ENCODE peak calls at places on chromosomes 6 and 20, in five cellular contexts. L is AG04450, T is psoas muscle, Z is epithelial cell of esophagus, B is RWPE1. P is an unnamed sample.

GRCh38 chr20:50085481-50086365 is 27.2 kb downstream of the UBE2V1 start:
- DNase-seq in L (peak; percentile 27), T (no peak), Z (peak; percentile 69), B (peak; percentile 86), P (peak; percentile 57)

GRCh38 chr6:148407372-148407771 is 64.7 kb downstream of the SASH1 start:
- DNase-seq in L (peak; percentile 84), T (peak; percentile 32), Z (peak; percentile 87), B (peak; percentile 58), P (peak; percentile 95)

GRCh38 chr6:18405477-18406293 is 18.5 kb downstream of the RNF144B start:
- DNase-seq in L (peak; percentile 70), T (no peak), Z (peak; percentile 90), B (peak; percentile 67), P (peak; percentile 78)

GRCh38 chr6:44062771-44063560 is 64.3 kb downstream of the MRPL14 start:
- DNase-seq in L (no peak), T (peak; percentile 46), Z (peak; percentile 83), B (no peak), P (no peak)

GRCh38 chr6:108526739-108527174 is 34.0 kb upstream of the FOXO3 start:
- DNase-seq in L (peak; percentile 7), T (no peak), Z (peak; percentile 55), B (peak; percentile 41), P (peak; percentile 27)

GRCh38 chr20:50663095-50663821 is 28.1 kb downstream of the RIPOR3 start:
- DNase-seq in L (no peak), T (no peak), Z (peak; percentile 84), B (peak; percentile 83), P (no peak)

GRCh38 chr6:14313220-14313619 is 195.6 kb downstream of the CD83 start:
- DNase-seq in L (no peak), T (no peak), Z (peak; percentile 12), B (no peak), P (no peak)

GRCh38 chr20:32976746-32977145 is 27.5 kb downstream of the SUN5 start:
- DNase-seq in L (no peak), T (no peak), Z (no peak), B (no peak), P (no peak)

GRCh38 chr6:36479256-36479655 is 36.5 kb downstream of the KCTD20 start:
- DNase-seq in L (no peak), T (no peak), Z (peak; percentile 69), B (no peak), P (no peak)
- TF ChIP-seq CTCF in L (no peak), T (no peak), Z (no peak), B (no peak), P (no peak)

GRCh38 chr20:62234346-62234745 is 4.0 kb upstream of the OSBPL2 start:
- DNase-seq in L (no peak), T (no peak), Z (no peak), B (no peak), P (no peak)

GRCh38 chr20:62232194-62232593 is 6.1 kb upstream of the OSBPL2 start:
- DNase-seq in L (no peak), T (no peak), Z (peak; percentile 75), B (no peak), P (no peak)

GRCh38 chr20:62232764-62233645 is 5.3 kb upstream of the OSBPL2 start:
- DNase-seq in L (no peak), T (no peak), Z (peak; percentile 35), B (no peak), P (no peak)

GRCh38 chr20:62235001-62235776 is 3.1 kb upstream of the OSBPL2 start:
- DNase-seq in L (no peak), T (no peak), Z (no peak), B (no peak), P (no peak)

GRCh38 chr20:62233684-62234083 is 4.6 kb upstream of the OSBPL2 start:
- DNase-seq in L (no peak), T (no peak), Z (no peak), B (no peak), P (no peak)
- TF ChIP-seq CTCF in L (no peak), T (no peak), Z (no peak), B (no peak), P (no peak)

GRCh38 chr6:16716450-16716858 is 44.8 kb downstream of the ATXN1 start:
- DNase-seq in L (no peak), T (no peak), Z (no peak), B (no peak), P (no peak)

GRCh38 chr6:16713597-16713996 is 47.7 kb downstream of the ATXN1 start:
- DNase-seq in L (no peak), T (no peak), Z (no peak), B (no peak), P (no peak)

GRCh38 chr6:16712250-16712930 is 48.9 kb downstream of the ATXN1 start:
- DNase-seq in L (no peak), T (no peak), Z (no peak), B (no peak), P (no peak)

GRCh38 chr6:16711551-16712249 is 49.6 kb downstream of the ATXN1 start:
- DNase-seq in L (no peak), T (no peak), Z (peak; percentile 95), B (no peak), P (no peak)

DNA sequence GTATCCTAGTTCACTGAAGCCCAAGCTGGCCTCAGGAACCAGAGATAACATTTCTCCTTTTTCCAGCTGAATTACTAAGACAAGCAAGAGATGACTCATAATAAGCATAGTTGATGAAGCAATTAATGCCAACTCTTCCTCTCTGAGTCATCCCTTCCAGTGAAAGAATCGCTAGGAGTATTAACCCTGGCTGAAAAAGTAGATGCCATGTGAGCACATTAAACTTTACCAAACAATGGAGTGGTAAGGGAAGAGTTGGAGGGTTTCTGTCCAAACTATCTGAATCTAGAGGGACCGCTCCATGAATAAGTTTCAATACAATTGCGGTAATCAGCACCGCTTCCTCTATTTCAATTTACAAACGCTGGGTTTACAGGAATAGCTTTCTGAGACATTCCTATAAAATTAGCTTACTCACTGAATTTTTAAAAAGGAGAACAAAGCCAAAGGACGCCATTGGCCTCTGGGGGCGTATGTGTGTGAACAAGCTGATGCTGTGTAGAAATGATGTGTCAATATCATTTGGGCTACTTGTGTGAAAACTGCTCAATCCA is 48.3 kb downstream of the ATXN1 start:
- DNase-seq in L (peak; percentile 66), T (peak; percentile 39), Z (peak; percentile 92), B (peak; percentile 82), P (peak; percentile 83)
- TF ChIP-seq CTCF in L (peak; percentile 51), T (no peak), Z (peak; percentile 13), B (peak; percentile 28), P (peak; percentile 58)

DNA sequence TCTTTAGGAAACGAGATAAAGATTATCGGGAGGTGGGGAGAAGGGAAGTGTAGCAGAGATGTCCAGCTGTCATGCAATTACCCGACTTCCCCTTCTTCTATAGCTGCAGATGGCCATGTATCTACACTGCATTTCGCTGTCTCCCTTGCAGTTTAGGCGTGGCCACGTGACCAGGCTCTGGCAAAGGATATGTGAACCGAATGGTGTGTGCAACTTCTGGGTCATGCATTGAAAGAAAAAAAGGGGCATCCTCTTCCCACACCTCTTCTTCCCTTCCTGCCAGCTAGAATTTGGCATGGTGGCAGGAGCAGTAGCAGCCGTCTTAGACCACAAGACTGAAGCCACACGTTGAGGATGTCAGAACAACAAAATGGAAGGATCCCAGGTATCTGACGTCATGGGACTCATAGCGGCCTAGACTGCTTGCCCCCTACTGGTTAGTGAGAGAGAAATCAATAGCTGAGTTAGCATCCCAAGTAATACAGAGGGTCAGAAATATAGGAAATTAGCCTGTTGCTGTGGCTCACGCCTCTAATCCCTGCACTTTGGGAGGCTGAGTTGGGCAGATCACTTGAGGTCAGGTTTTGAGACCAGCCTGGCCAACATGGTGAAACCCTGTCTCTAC is 32.8 kb downstream of the TCF15 start:
- DNase-seq in L (no peak), T (no peak), Z (peak; percentile 15), B (no peak), P (no peak)
- TF ChIP-seq CTCF in L (peak; percentile 43), T (no peak), Z (peak; percentile 4), B (no peak), P (peak; percentile 33)

DNA sequence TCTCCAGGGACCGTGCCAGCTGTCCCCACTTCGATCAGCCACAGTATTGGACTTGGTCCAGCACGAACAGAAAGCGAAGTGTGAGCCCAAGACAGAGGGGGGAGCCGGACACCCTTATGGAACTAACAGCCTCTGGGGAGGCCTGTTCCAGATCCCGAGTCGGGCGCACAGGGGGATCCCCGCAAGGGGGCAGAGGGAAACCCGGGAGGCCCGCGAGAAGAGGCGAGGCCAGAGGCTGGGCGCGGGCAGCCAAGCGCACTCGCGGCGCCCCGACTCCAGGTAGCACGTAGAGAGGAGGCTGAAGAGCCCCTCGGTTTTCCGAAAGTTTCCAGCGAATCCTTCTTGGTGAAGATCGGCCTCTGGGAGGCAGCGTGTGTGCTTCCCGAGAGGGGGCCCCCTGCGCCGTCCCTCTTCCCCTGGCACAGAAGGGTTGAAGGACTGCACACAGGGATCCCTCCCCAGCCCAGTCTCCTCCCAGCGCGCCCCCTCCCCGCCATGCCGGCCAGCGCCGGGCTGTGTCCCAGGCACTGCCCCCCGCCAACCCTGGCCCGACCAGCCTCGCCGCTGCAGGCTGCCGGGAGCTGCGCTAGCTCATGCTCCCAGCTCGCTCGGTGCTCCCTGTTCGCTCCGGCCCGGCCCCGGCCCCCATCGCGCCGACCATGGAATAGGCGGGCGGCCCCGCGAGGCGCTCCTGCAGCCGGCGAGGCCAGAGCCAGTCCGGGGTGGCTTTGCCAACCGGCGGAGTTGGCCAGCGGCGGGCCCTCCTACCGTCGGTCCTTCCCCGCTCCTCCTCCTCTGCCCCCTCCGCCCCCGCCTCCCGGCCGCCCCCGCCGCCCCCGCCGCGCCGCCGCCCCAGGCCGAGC is 550 bp upstream of the SLC24A3 start:
- DNase-seq in L (no peak), T (peak; percentile 28), Z (no peak), B (no peak), P (no peak)
- TF ChIP-seq CTCF in L (no peak), T (peak; percentile 5), Z (no peak), B (no peak), P (no peak)

DNA sequence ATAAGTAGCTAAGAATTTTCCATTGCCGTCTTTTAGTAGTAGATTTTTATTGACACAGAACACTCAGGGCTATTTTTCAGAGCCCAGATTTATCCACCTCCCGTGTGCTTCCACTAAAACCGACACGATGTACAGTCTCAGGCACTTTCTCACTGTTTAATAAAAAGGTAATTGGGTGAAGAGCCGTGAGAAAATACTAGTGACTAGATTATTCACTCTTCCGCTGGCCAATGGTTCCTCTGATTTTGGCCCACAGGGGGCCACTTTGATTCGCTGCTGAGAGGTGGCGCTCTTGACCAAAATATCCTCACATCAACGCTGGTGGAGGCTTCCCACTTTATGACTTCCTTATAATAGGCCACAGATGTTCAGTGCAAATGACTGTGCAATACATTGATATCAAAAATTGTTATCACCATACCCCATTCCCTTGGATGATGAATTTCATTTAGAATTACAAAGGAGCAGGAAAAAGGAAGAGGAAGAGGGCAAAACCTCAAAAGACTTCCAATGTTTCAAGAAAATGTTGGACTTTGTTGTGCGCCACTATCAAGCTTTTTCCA is 12.3 kb upstream of the HDDC2 start:
- DNase-seq in L (peak; percentile 23), T (peak; percentile 45), Z (peak; percentile 73), B (peak; percentile 58), P (peak; percentile 52)
- TF ChIP-seq CTCF in L (peak; percentile 83), T (peak; percentile 85), Z (peak; percentile 91), B (peak; percentile 76), P (peak; percentile 91)

DNA sequence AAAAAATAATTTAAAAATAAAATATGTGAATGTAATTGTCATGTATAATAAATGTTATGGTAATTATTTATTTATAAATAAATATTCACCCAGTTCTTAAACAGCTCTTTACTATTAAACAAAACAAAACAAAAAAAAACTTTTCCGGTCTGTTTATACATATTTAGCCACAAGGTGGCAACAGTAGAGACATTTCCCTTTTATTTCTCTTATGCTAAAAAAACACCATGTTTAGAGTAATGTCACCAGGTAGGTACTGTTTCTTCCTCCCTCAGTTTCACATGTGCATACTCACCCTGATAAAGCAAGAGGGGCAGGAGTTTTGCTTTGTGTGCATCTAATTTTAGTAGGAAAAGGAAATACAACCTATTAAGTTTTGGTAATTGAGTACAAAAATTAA is 610.4 kb upstream of the IMPG1 start:
- DNase-seq in L (no peak), T (no peak), Z (peak; percentile 30), B (peak; percentile 8), P (no peak)
- TF ChIP-seq CTCF in L (peak; percentile 38), T (no peak), Z (peak; percentile 37), B (peak; percentile 46), P (peak; percentile 15)